ENCODE peak calls at places on chromosomes 16 and 17, in four cellular contexts. U, T, B and V are unnamed samples.

GRCh38 chr17:80260791-80261158 is at the start of gene RNF213:
- DNase-seq in U (no peak), T (peak), B (no peak), V (no peak)

GRCh38 chr16:14302031-14302398 is 230.9 kb downstream of the MRTFB start:
- DNase-seq in T (peak), U (no peak), B (peak), V (no peak)

GRCh38 chr17:63932008-63932561 is at the start of gene CD79B:
- DNase-seq in U (no peak), B (no peak), T (no peak), V (no peak)

GRCh38 chr17:38914741-38915638 is 10.4 kb upstream of the LASP1NB start:
- DNase-seq in B (peak), T (peak), U (no peak), V (no peak)

GRCh38 chr17:50200447-50201225 is 795 bp downstream of the COL1A1 start:
- DNase-seq in U (peak), B (peak), T (peak), V (peak)

GRCh38 chr16:49698416-49698815 is 157.5 kb downstream of the ZNF423 start:
- DNase-seq in T (peak), U (no peak), B (no peak), V (no peak)

GRCh38 chr17:60817187-60817586 is 139.5 kb downstream of the BCAS3 start:
- DNase-seq in B (no peak), U (no peak), T (no peak), V (no peak)

GRCh38 chr17:57609125-57609877 is 135.8 kb downstream of the CCDC182 start:
- DNase-seq in U (no peak), T (no peak), B (peak), V (no peak)

GRCh38 chr17:31174215-31174614 is 79.4 kb downstream of the NF1 start:
- DNase-seq in B (no peak), U (no peak), T (no peak), V (no peak)

GRCh38 chr17:4366312-4367063 is at the start of gene UBE2G1:
- DNase-seq in U (peak), B (peak), T (peak), V (peak)

GRCh38 chr16:87404764-87405625 is 12.9 kb downstream of the MAP1LC3B start:
- DNase-seq in T (no peak), B (no peak), U (no peak), V (no peak)

GRCh38 chr16:72400257-72401078 is 228.5 kb upstream of the PMFBP1 start:
- DNase-seq in T (peak), U (peak), B (peak), V (peak)

GRCh38 chr17:39461113-39461910 is at the start of gene CDK12:
- DNase-seq in B (peak), T (peak), U (peak), V (peak)

GRCh38 chr17:78609198-78609597 is 32.0 kb upstream of the DNAH17 start:
- DNase-seq in T (no peak), B (no peak), U (no peak), V (no peak)

GRCh38 chr16:1567988-1568387 is 34.5 kb downstream of the TMEM204 start:
- DNase-seq in T (no peak), B (no peak), U (no peak), V (no peak)

GRCh38 chr17:44451832-44452231 is 51.4 kb downstream of the GPATCH8 start:
- DNase-seq in T (no peak), U (no peak), B (no peak), V (no peak)

GRCh38 chr17:40417258-40417608 is 463 bp downstream of the TOP2A start:
- DNase-seq in U (no peak), B (peak), T (peak), V (no peak)

GRCh38 chr17:77558846-77559626 is 399.5 kb upstream of the TNRC6C start:
- DNase-seq in U (no peak), T (no peak), B (peak), V (no peak)

GRCh38 chr17:77556408-77557068 is 402.0 kb upstream of the TNRC6C start:
- DNase-seq in U (no peak), B (no peak), T (no peak), V (no peak)

GRCh38 chr17:77555110-77555509 is 403.4 kb upstream of the TNRC6C start:
- DNase-seq in U (no peak), T (no peak), B (no peak), V (no peak)

GRCh38 chr17:77553459-77554066 is 404.9 kb upstream of the TNRC6C start:
- DNase-seq in B (no peak), U (no peak), T (no peak), V (no peak)

GRCh38 chr17:77555741-77556291 is 402.7 kb upstream of the TNRC6C start:
- DNase-seq in U (no peak), B (no peak), T (no peak), V (no peak)
- TF ChIP-seq POLR2AphosphoS5 in U (no peak), B (no peak), T (no peak), V (no peak)

GRCh38 chr16:10388987-10389386 is 3.1 kb downstream of the ATF7IP2 start:
- DNase-seq in B (no peak), T (no peak), U (no peak), V (no peak)
- TF ChIP-seq REST in B (no peak), T (no peak), U (no peak), V (no peak)

GRCh38 chr17:42310281-42311156 is 22.2 kb downstream of the STAT5A start:
- DNase-seq in U (no peak), T (peak), B (no peak), V (no peak)
- TF ChIP-seq POLR2AphosphoS5 in U (no peak), T (no peak), B (no peak), V (peak)

GRCh38 chr16:47143329-47143676 is 442 bp downstream of the NETO2 start:
- DNase-seq in T (peak), B (peak), U (peak), V (no peak)
- TF ChIP-seq REST in T (no peak), B (no peak), U (no peak), V (no peak)

DNA sequence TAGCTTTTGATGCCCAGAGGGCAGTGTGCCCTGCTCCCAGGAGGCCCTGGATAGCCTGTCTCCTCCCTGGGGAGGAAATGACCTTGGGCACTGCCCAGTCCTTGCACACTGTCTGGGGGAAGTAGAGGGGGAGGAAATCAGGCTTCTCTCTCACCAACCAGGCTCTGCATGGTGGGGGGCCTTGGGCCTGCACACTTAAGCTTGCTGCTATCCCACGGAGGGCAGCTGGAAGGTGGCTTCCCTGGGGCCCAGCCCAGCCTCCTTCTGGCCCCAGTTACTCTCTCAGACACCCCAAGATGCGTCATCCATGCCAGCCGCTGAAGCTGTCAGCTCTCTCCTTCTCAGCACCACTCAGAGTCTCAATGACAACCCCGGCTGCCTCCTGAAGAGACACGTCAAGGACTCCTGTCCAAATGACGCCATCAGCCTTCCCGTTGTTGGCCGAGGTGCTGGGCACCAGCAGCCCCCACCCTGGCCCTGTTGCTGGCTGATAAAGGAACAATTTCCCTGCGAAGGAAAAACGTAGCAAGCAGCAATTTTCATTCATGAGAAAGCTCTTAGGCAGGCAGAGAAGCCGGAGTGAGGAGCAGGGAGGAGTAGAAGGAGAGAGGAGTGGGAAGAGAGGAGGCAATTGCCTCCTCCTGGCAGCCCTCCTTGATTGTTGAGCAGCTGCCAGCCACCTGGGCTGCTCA is 95.5 kb downstream of the SDK2 start:
- DNase-seq in B (no peak), U (no peak), T (no peak), V (no peak)
- TF ChIP-seq POLR2AphosphoS5 in B (no peak), U (no peak), T (no peak), V (no peak)

DNA sequence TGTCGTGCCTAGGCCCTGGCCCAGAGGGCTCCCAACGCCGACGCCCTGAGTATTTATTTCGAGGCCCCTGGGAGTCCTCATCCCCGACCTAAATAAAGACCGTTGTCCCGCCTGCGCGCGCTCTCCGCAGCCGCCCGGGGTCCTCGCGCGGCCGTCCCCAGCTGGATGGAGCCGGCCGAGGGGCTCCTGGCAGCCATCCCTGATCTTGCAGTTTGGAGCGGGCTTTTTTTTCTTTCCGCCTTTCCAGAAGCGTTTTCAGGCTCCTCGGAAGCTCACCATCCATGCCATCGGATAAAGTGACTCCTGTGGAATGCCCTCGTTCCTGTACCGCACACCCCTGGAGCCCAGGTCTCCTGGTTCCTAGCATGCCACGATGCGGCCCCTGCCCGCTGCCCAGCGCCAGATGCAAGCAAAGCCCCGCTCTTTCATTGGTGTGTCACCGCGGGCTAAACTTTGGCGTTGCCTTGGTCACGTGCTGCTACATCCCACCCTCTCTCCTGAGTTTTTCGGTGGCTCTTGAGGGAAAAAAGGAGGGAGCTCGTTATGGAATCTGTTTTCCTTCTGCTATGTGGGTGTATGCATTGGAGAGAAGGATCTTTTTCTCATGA is 716 bp downstream of the TMEM94 start:
- DNase-seq in B (no peak), U (no peak), T (peak), V (no peak)
- TF ChIP-seq REST in B (no peak), U (no peak), T (no peak), V (no peak)

DNA sequence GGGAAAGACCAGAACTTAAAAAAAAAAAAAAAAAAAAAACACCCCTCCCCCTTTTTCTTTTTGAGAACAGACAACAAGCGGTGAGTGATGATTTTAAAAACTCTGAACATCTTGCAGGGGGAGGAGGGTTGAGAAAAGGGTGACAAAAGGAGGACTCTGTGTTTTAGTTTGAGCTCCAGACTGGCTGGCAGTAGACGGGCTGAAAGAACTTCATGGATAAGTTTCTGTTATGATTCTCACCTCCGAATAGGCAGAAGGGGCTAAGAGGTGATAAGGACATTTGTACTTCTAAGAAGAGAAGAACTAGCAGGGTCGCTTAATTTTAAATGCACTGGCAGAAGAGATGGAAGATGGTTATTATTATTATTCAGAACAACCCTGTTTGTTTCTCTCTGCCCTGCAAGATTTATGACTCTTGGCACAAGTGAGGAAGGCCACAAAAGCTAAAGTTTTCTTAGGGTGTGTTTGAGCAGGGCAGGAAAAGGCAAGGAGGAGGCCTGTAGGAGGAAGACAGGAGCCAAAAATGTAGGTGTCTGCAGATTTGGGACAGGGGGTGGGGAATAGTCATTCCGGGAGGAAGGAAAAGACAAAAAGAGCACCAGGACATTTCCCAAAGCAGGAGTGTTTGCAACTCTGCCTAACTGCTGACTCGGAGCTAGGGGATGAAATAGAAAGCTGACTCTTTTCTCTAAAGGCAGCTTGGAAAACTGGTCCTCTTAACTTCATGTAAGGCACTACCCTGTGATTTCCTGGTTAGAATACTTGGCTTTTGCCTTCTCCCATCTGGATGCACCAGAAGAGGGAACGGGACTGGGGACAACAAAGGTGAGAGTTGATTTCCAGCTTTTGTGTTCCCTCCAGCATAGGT is 11.9 kb upstream of the HOXB2 start:
- DNase-seq in U (no peak), B (no peak), T (no peak), V (no peak)
- TF ChIP-seq POLR2AphosphoS5 in U (no peak), B (no peak), T (no peak), V (no peak)

DNA sequence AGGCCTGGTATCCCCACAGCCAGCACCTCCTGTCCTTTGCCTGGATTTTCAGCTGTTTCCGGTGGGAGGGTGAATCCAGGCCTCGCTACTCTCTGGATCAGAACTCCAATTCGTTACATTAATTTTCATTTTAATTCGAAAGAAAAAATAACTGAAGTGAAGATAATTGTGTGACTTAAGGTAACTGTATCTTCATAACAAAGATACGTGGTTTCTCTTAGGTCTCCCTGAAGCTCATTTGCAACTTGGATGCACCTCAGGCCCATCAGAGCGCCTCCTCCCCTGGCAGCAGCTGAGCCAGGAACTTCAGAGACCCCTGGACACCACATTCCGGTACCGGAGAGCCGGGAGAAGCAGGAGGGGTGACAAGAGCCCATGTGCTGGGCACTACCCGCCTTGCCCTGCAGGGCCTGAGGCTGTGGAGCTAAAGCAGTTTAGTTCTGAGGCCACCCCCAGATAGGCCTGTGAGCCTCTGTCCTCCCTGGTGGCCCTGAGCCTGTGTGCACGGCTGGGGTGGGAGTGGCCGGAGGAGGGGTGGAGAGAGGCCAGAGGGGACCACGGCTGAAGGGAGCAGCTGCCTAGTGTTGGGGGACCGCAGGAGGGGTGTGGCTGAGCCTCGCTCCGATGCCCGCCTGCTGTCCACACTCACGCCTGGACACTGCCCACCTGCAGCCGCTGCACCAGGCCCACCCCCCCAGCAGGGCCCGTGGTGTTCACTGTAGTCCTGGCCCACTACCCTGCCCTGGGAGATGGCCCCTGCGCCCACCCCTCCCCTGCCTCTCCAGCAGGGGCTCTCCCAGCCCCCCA is 11.4 kb upstream of the DUS1L start:
- DNase-seq in U (no peak), B (peak), T (peak), V (no peak)
- TF ChIP-seq REST in U (no peak), B (no peak), T (no peak), V (peak)

DNA sequence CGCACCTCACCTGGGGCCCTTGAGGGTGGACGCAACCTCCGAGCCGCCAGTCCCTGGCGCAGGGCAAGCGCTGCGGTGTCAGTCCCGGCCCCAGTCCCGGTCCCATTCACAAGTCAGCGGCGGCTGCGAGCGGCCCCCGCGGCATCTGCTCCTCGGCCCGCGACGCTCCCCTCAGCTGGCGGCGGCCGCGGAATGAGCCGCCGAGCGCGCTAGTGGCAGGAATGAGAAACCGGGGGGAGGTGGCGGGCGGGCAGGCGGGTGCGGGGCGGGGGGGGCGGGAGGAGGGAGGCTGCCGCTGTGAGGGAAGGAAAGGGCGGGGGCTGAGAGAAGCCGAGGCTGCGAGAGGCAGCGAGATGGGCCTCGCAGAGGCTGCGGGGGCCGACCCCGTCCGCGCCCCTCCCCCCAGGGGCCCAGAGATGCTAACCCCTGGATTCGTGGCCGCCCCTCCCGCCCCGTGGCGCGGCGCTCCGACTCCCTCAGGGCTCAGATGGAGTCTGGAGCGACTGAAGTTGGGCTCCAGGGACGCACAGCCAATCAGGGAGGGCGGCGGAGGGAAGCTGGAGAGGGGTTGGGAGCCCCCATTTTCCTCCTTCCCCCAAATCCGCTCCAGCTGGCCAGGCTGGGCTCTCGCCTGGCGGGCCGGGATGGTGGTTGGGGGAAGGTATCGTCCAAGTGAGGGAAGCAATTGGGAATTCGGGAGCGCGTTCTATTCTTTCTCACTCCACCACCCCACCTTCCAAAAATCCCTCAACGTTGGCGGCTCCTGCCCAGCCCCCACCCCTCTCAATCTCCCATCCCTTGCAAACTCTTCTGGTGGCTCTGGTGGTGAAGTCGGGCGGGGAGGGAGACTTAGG is at the start of gene CDH11:
- DNase-seq in B (no peak), U (no peak), T (peak), V (no peak)
- TF ChIP-seq POLR2AphosphoS5 in B (no peak), U (no peak), T (no peak), V (no peak)